ENCODE peak calls at places on chromosomes 11 and 22, in nine cellular contexts. H, R, S, X, Q, V, I, U and Y are unnamed samples.

GRCh38 chr11:130162733-130163132 is 3.2 kb downstream of the ST14 start:
- DNase-seq in H (no peak), S (no peak), R (no peak), I (peak), V (no peak), X (peak), Q (peak), U (no peak), Y (no peak)

GRCh38 chr11:69880041-69880802 is 61.0 kb upstream of the FGF3 start:
- DNase-seq in R (no peak), I (no peak), U (no peak), S (peak), V (peak), H (no peak), X (no peak), Q (no peak), Y (no peak)

GRCh38 chr11:64851831-64852337 is 7.4 kb upstream of the CDC42BPG start:
- DNase-seq in I (peak), H (no peak), X (peak), S (no peak), R (no peak), V (no peak), U (no peak), Q (no peak), Y (no peak)

GRCh38 chr11:14927146-14927545 is 35.1 kb upstream of the CYP2R1 start:
- DNase-seq in I (no peak), V (no peak), U (no peak), X (no peak), R (peak), Q (peak), S (no peak), H (no peak), Y (no peak)

GRCh38 chr11:66020618-66021357 is 5.5 kb downstream of the CATSPER1 start:
- DNase-seq in Q (peak), X (no peak), S (peak), V (peak), I (peak), H (peak), R (peak), U (no peak), Y (no peak)

GRCh38 chr22:45009881-45010531 is at the start of gene PHF21B:
- DNase-seq in S (no peak), I (no peak), U (peak), H (peak), V (no peak), R (no peak), X (peak), Q (peak), Y (no peak)

GRCh38 chr11:106540001-106540400 is 462.5 kb downstream of the AASDHPPT start:
- DNase-seq in H (no peak), I (no peak), R (no peak), S (no peak), Q (peak), V (no peak), U (no peak), X (no peak), Y (no peak)

GRCh38 chr11:119023741-119024140 is 5.2 kb downstream of the TRAPPC4 start:
- DNase-seq in S (no peak), U (no peak), R (no peak), I (no peak), Q (no peak), X (no peak), V (no peak), H (peak), Y (peak)

GRCh38 chr11:28727254-28727653 is 619.1 kb downstream of the METTL15 start:
- DNase-seq in Q (no peak), V (no peak), X (no peak), R (no peak), U (no peak), S (no peak), H (peak), I (no peak), Y (no peak)

GRCh38 chr22:48422900-48423480 is 1404.7 kb downstream of the BRD1 start:
- DNase-seq in H (no peak), V (no peak), Q (no peak), I (no peak), S (peak), X (no peak), U (no peak), R (no peak), Y (no peak)

GRCh38 chr11:72406536-72407507 is 27.5 kb downstream of the CLPB start:
- DNase-seq in R (peak), V (no peak), I (no peak), U (no peak), Q (peak), X (no peak), H (peak), S (no peak), Y (no peak)

GRCh38 chr22:49676783-49677494 is 150.7 kb downstream of the BRD1 start:
- DNase-seq in H (no peak), S (no peak), U (no peak), R (no peak), Q (no peak), X (no peak), V (peak), I (no peak), Y (no peak)

GRCh38 chr11:16610738-16611388 is 127.6 kb upstream of the C11orf58 start:
- DNase-seq in V (peak), Q (no peak), S (no peak), U (no peak), H (no peak), R (no peak), X (no peak), I (no peak), Y (no peak)

GRCh38 chr22:50399751-50400331 is 56.7 kb downstream of the PPP6R2 start:
- DNase-seq in X (peak), S (no peak), U (peak), V (peak), H (no peak), Q (no peak), I (peak), R (no peak), Y (no peak)

GRCh38 chr11:425301-425700 is 10.5 kb upstream of the SIGIRR start:
- DNase-seq in H (no peak), U (no peak), S (no peak), I (no peak), Q (no peak), V (no peak), R (no peak), X (no peak), Y (no peak)
- H3K4me3 ChIP-seq in H (no peak), U (no peak), S (no peak), I (no peak), Q (no peak), V (no peak), R (no peak), X (no peak), Y (no peak)

DNA sequence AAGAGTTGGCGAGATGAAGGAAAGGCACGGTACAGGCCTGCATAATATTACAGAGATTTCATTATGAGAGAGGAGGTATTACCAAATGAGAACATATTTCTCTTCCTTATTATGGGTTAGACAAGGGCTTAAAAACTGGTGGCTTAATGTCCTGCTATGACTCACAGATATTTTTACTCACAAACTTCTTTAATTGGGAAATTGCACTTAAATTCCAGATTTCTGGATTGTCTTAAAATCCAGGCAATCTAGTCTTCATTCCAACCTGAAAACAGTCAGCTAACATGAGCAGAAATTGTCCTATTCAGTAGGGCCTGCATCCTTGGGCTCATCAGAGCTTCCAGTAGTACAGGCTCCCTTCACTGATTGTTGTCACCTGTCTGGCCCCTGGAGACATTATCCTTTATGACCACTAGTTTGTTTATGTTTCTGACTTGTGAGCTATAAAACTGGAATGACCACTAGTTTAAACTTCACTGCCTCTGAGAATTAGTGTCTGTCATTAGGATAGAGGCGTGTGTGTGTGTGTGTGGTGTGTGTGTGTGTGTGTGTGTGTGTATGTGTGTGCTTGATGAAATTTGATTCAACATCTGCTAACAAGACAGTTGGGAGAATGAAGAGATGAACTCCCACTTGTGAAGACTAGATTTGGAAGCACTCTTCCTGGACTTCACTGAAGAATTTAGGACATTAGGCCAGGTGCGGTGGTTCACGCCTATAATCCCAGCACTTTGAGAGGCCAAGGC is 25.1 kb downstream of the DBX1 start:
- DNase-seq in R (no peak), X (no peak), I (no peak), U (no peak), S (no peak), V (no peak), H (no peak), Q (no peak), Y (no peak)
- TF ChIP-seq CTCF in R (no peak), X (no peak), I (no peak), U (no peak), S (no peak), V (no peak), H (no peak), Q (no peak), Y (no peak)

GRCh38 chr22:21044931-21045584 is 688 bp upstream of the LRRC74B start:
- DNase-seq in H (peak), I (no peak), S (peak), R (peak), V (peak), X (no peak), U (no peak), Q (peak), Y (peak)
- H3K4me3 ChIP-seq in H (peak), I (peak), S (peak), R (peak), V (peak), X (peak), U (peak), Q (no peak), Y (peak)

GRCh38 chr22:40153186-40153585 is 24.5 kb upstream of the TNRC6B start:
- DNase-seq in Q (no peak), I (no peak), V (no peak), S (no peak), U (no peak), R (no peak), X (no peak), H (no peak), Y (no peak)

DNA sequence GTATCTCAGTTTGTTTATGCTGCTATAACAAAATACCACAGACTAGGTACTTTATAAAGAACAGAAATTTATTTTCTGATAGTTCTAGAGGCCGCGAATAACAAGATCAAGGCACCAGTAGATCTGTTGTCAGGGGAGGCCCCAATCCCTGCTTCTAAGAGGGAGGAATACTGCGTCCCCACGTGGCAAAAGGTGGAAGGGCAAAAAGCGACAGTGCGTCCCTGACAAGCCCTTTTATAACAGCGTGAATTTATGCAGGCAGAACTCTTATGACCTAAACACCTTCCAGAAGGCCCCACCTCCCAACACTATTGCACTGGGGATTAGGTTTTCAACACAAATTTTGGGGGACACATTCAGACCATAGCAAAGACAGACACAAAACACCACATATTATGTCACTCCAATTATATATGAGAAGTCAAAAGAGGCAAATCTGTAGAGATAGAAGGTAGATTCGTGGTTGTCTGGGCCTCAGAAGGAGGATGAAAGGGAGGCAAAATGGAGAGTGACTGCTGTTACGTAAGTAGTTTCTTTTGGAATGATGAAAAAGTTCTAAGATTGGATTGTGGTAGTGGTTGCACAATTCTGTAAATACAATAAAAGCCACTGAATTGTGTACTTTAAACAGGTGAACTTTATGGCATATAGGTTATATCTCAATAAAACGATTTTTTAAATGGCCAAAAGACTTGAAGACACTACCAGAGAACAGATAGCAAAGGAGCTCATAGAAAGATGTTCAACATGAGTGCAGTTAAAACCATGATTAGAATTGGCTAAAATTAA is 30.1 kb upstream of the TNRC6B start:
- DNase-seq in X (no peak), V (no peak), U (no peak), S (no peak), Q (no peak), H (no peak), R (no peak), I (peak), Y (no peak)
- TF ChIP-seq CTCF in X (no peak), V (no peak), U (no peak), S (no peak), Q (no peak), H (no peak), R (no peak), I (no peak), Y (no peak)